ENCODE peak calls at places on chromosomes 6 and 20, in seven cellular contexts. C, D, O, V, X, I and H are unnamed samples.
A peak's percentile ranks its signal among the peaks of the same experiment; 100 is the strongest.

GRCh38 chr20:20503788-20504528 is 136.1 kb downstream of the INSM1 start:
- DNase-seq in C (no peak), D (no peak), O (no peak), V (no peak), X (no peak), I (no peak), H (peak; percentile 12)

GRCh38 chr6:22657341-22657985 is 88.1 kb downstream of the HDGFL1 start:
- DNase-seq in C (no peak), D (no peak), O (peak; percentile 63), V (no peak), X (no peak), I (no peak), H (no peak)

GRCh38 chr6:79038061-79038460 is 40.0 kb downstream of the PHIP start:
- DNase-seq in C (no peak), D (peak; percentile 3), O (no peak), V (no peak), X (no peak), I (no peak), H (no peak)

GRCh38 chr6:56087421-56087820 is 160.0 kb downstream of the COL21A1 start:
- DNase-seq in C (no peak), D (peak; percentile 28), O (no peak), V (peak; percentile 73), X (no peak), I (no peak), H (no peak)

GRCh38 chr6:18506387-18507017 is 119.4 kb downstream of the RNF144B start:
- DNase-seq in C (no peak), D (peak; percentile 43), O (no peak), V (no peak), X (no peak), I (no peak), H (peak; percentile 30)

GRCh38 chr6:129543981-129544380 is 166.0 kb downstream of the ARHGAP18 start:
- DNase-seq in C (no peak), D (peak; percentile 46), O (no peak), V (peak; percentile 30), X (no peak), I (no peak), H (no peak)

GRCh38 chr6:56808871-56809359 is 146.0 kb upstream of the BEND6 start:
- DNase-seq in C (no peak), D (peak; percentile 73), O (peak; percentile 91), V (no peak), X (no peak), I (no peak), H (peak; percentile 59)

GRCh38 chr20:426564-426963 is 18.5 kb downstream of the RBCK1 start:
- DNase-seq in C (no peak), D (no peak), O (no peak), V (no peak), X (no peak), I (no peak), H (no peak)

GRCh38 chr6:170208651-170209353 is 82.1 kb downstream of the DLL1 start:
- DNase-seq in C (no peak), D (no peak), O (no peak), V (no peak), X (no peak), I (no peak), H (no peak)

GRCh38 chr20:25290646-25291431 is 43.0 kb downstream of the PYGB start:
- DNase-seq in C (no peak), D (no peak), O (no peak), V (no peak), X (no peak), I (no peak), H (no peak)

GRCh38 chr20:22862645-22863230 is 172.4 kb upstream of the SSTR4 start:
- DNase-seq in C (peak; percentile 10), D (no peak), O (no peak), V (no peak), X (no peak), I (no peak), H (peak; percentile 23)

GRCh38 chr6:131003419-131004386 is 59.3 kb downstream of the EPB41L2 start:
- DNase-seq in C (no peak), D (no peak), O (no peak), V (no peak), X (no peak), I (no peak), H (no peak)

GRCh38 chr20:15071010-15071808 is 733.8 kb upstream of the FLRT3 start:
- DNase-seq in C (no peak), D (no peak), O (no peak), V (no peak), X (no peak), I (no peak), H (no peak)

GRCh38 chr20:62644802-62645496 is 2.6 kb downstream of the SLCO4A1 start:
- DNase-seq in C (no peak), D (no peak), O (no peak), V (no peak), X (no peak), I (no peak), H (peak; percentile 46)

GRCh38 chr20:62646851-62647520 is 4.7 kb downstream of the SLCO4A1 start:
- DNase-seq in C (no peak), D (no peak), O (no peak), V (no peak), X (no peak), I (no peak), H (peak; percentile 25)

GRCh38 chr20:62644044-62644795 is 1.9 kb downstream of the SLCO4A1 start:
- DNase-seq in C (no peak), D (no peak), O (no peak), V (no peak), X (no peak), I (no peak), H (peak; percentile 50)

GRCh38 chr20:62643521-62644043 is 1.3 kb downstream of the SLCO4A1 start:
- DNase-seq in C (no peak), D (peak; percentile 18), O (no peak), V (no peak), X (no peak), I (no peak), H (peak; percentile 23)

GRCh38 chr20:62645613-62646012 is 3.3 kb downstream of the SLCO4A1 start:
- DNase-seq in C (no peak), D (no peak), O (no peak), V (no peak), X (no peak), I (no peak), H (no peak)
- H3K9ac ChIP-seq in C (peak overlapping the region; percentile 35), D (no peak overlapping the region), O (no peak overlapping the region), V (no peak overlapping the region), X (no peak overlapping the region), I (no peak overlapping the region), H (no peak overlapping the region)

GRCh38 chr6:147222160-147222838 is 18.1 kb downstream of the STXBP5 start:
- DNase-seq in C (peak; percentile 29), D (peak; percentile 52), O (no peak), V (peak; percentile 80), X (no peak), I (no peak), H (peak; percentile 55)

GRCh38 chr6:147226877-147227276 is 22.7 kb downstream of the STXBP5 start:
- DNase-seq in C (no peak), D (no peak), O (no peak), V (no peak), X (no peak), I (no peak), H (no peak)

GRCh38 chr6:147221739-147222138 is 17.5 kb downstream of the STXBP5 start:
- DNase-seq in C (no peak), D (no peak), O (no peak), V (no peak), X (no peak), I (no peak), H (no peak)

GRCh38 chr6:147226163-147226724 is 22.0 kb downstream of the STXBP5 start:
- DNase-seq in C (no peak), D (no peak), O (no peak), V (no peak), X (no peak), I (no peak), H (no peak)

GRCh38 chr6:147223751-147224150 is 19.5 kb downstream of the STXBP5 start:
- DNase-seq in C (no peak), D (no peak), O (no peak), V (peak; percentile 49), X (no peak), I (no peak), H (no peak)
- H4K20me1 ChIP-seq in C (no peaks in the 10 kb centered on the region), D (no peaks in the 10 kb centered on the region), O (no peaks in the 10 kb centered on the region), V (no peaks in the 10 kb centered on the region), X (no peaks in the 10 kb centered on the region), I (no peaks in the 10 kb centered on the region), H (no peaks in the 10 kb centered on the region)

DNA sequence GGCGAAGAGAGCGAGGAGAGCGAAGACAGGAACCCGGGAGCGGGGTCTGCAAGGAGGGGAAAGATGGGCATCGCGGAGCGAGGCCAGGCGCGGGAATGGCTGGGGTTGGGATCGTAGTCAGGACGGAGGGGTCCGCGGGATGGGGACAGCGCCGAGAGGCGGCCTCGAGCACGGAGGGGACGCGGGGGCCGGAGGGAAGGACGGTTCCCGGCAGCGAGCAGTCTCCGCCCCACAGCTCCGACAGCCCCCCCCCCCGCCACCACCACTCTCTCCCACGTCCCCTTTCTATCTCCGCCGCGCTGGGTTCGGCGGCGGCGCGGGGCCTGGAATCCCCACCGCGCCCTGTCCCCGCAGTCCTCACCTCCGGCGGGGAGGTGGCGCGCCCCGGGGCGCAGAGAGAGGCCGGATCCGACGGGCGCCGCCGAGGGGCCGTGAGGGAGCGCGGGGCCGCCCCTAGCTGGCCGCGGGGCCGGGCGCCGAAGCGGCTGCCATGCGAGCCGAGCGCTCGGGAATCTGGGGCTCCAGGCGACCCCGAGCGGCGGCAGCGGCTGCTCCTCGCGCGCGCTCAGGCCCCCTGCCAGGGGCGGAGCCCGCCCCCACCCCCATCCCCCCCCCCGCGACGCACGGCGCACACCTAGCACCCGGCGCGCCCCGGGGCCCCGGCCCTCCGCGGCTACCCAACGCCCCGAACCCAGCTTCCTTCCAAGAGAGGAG is at the start of gene DLK2:
- DNase-seq in C (peak; percentile 88), D (no peak), O (no peak), V (no peak), X (no peak), I (no peak), H (no peak)
- H3K9ac ChIP-seq in C (peak within 1 kb of the TSS; percentile 91), D (peak within 1 kb of the TSS; percentile 64), O (peak within 1 kb of the TSS; percentile 29), V (no peak within 1 kb of the TSS), X (peak within 1 kb of the TSS; percentile 25), I (no peak within 1 kb of the TSS), H (no peak within 1 kb of the TSS)

GRCh38 chr20:32368930-32369329 is 10.8 kb downstream of the ASXL1 start:
- DNase-seq in C (no peak), D (peak; percentile 73), O (no peak), V (no peak), X (no peak), I (no peak), H (no peak)

GRCh38 chr20:32364554-32365208 is 6.5 kb downstream of the ASXL1 start:
- DNase-seq in C (no peak), D (no peak), O (no peak), V (no peak), X (no peak), I (no peak), H (no peak)

GRCh38 chr20:32365560-32365959 is 7.4 kb downstream of the ASXL1 start:
- DNase-seq in C (no peak), D (no peak), O (no peak), V (no peak), X (no peak), I (no peak), H (no peak)

GRCh38 chr20:32368323-32368722 is 10.2 kb downstream of the ASXL1 start:
- DNase-seq in C (no peak), D (no peak), O (no peak), V (no peak), X (no peak), I (no peak), H (no peak)

DNA sequence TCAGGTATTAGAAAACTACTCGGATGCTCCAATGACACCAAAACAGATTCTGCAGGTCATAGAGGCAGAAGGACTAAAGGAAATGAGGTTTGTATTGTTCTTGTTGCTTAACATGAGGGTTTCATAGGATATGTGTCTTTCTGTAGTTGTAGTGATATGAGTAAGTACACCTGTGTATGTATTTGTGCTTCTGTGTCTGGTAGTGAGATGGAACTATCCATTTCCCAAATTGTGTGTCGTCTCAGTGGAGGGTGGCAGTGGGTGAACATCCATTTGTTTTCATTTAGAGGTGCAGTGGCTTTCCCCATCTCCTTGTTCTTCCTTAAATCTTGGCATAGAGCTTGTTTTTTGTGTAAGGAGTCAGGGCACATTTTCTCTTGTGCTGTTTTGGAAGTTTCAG is 8.2 kb downstream of the ASXL1 start:
- DNase-seq in C (no peak), D (no peak), O (no peak), V (no peak), X (no peak), I (no peak), H (no peak)
- H4K20me1 ChIP-seq in C (peaks cover 25% of the 10 kb centered on the region), D (peaks cover 89% of the 10 kb centered on the region), O (no peaks in the 10 kb centered on the region), V (no peaks in the 10 kb centered on the region), X (peaks cover 5% of the 10 kb centered on the region), I (peaks cover 83% of the 10 kb centered on the region), H (peaks cover 74% of the 10 kb centered on the region)